ENCODE peak calls at places on chromosomes 5 and 9, in nine cellular contexts. R is M059J; I is brain microvascular endothelial cell; S is GM12878; V is aorta; N is epithelial cell of esophagus; E is GM10248; Z is stimulated activated CD8-positive, alpha-beta memory T cell treated with anti-CD3 and anti-CD28 coated beads, Interleukin-7, amount 100 ng/mL, for 48 hours; O is iPS-NIHi11. G is an unnamed sample.

GRCh38 chr5:173454381-173454763 is 126.2 kb upstream of the STC2 start:
- DNase-seq in R (peak), I (peak), S (no peak), V (no peak), N (peak), E (no peak), Z (no peak), O (no peak), G (no peak)

GRCh38 chr5:50969207-50970145 is 303.0 kb downstream of the PARP8 start:
- DNase-seq in R (no peak), I (no peak), S (no peak), V (no peak), N (no peak), E (no peak), Z (no peak), O (peak), G (no peak)

GRCh38 chr5:112473989-112474388 is 54.9 kb upstream of the EPB41L4A start:
- DNase-seq in R (no peak), I (no peak), S (no peak), V (no peak), N (no peak), E (no peak), Z (no peak), O (no peak), G (no peak)

GRCh38 chr9:112884086-112884485 is 6.6 kb downstream of the SLC46A2 start:
- DNase-seq in R (peak), I (peak), S (no peak), V (no peak), N (peak), E (no peak), Z (no peak), O (peak), G (peak)

GRCh38 chr5:179241175-179241574 is 104.1 kb downstream of the ADAMTS2 start:
- DNase-seq in R (no peak), I (no peak), S (no peak), V (no peak), N (no peak), E (no peak), Z (no peak), O (no peak), G (no peak)

GRCh38 chr5:131379071-131379538 is 115.3 kb downstream of the CDC42SE2 start:
- DNase-seq in R (peak), I (no peak), S (no peak), V (no peak), N (peak), E (no peak), Z (no peak), O (no peak), G (no peak)

GRCh38 chr9:117957267-117957666 is 253.1 kb downstream of the TLR4 start:
- DNase-seq in R (peak), I (no peak), S (no peak), V (no peak), N (peak), E (no peak), Z (no peak), O (no peak), G (peak)

GRCh38 chr5:392431-392988 is 50.5 kb upstream of the EXOC3 start:
- DNase-seq in R (peak), I (no peak), S (peak), V (peak), N (no peak), E (peak), Z (peak), O (no peak), G (peak)

GRCh38 chr5:143356855-143357254 is 46.6 kb downstream of the NR3C1 start:
- DNase-seq in R (no peak), I (no peak), S (no peak), V (no peak), N (no peak), E (no peak), Z (no peak), O (no peak), G (no peak)

GRCh38 chr5:175874462-175875139 is 3.2 kb downstream of the CPLX2 start:
- DNase-seq in R (no peak), I (no peak), S (no peak), V (no peak), N (no peak), E (no peak), Z (no peak), O (no peak), G (no peak)

G was measured in mammary epithelial cell.